ENCODE peak calls at places on chromosomes 12 and 14, in four cellular contexts. Q is ecto neural progenitor cell; H is activated T-helper 1 cell treated with anti-CD3 and anti-CD28 coated beads, Interleukin-2, amount 50 U/mL, for 16 hours; J is stimulated activated CD4-positive, alpha-beta T cell treated with anti-CD3 and anti-CD28 coated beads, Interleukin-2, amount 100 ng/mL, for 48 hours. F is an unnamed sample.

GRCh38 chr12:57491393-57492280 is 3.8 kb downstream of the MARS1 start:
- DNase-seq in Q (no peak), H (no peak), J (no peak), F (no peak)

GRCh38 chr12:50185496-50185895 is 18.3 kb upstream of the CERS5 start:
- DNase-seq in Q (no peak), H (no peak), J (no peak), F (no peak)

GRCh38 chr12:92717202-92717601 is 14.4 kb downstream of the PLEKHG7 start:
- DNase-seq in Q (no peak), H (no peak), J (no peak), F (no peak)

GRCh38 chr12:46492471-46493351 is 120.1 kb upstream of the SLC38A2 start:
- DNase-seq in Q (no peak), H (no peak), J (no peak), F (no peak)

GRCh38 chr12:83077037-83077436 is 390.3 kb downstream of the TMTC2 start:
- DNase-seq in Q (no peak), H (no peak), J (no peak), F (no peak)

GRCh38 chr14:85991156-85991555 is 461.2 kb downstream of the FLRT2 start:
- DNase-seq in Q (no peak), H (no peak), J (no peak), F (no peak)

GRCh38 chr14:68020999-68021663 is 201.6 kb downstream of the RAD51B start:
- DNase-seq in Q (no peak), H (no peak), J (no peak), F (no peak)

GRCh38 chr12:130482448-130482847 is 144.8 kb downstream of the PIWIL1 start:
- DNase-seq in Q (no peak), H (no peak), J (no peak), F (no peak)

GRCh38 chr14:97106166-97106565 is 309.0 kb downstream of the VRK1 start:
- DNase-seq in Q (no peak), H (no peak), J (no peak), F (no peak)

GRCh38 chr14:31043379-31043778 is 17.2 kb upstream of the STRN3 start:
- DNase-seq in Q (no peak), H (no peak), J (no peak), F (no peak)

GRCh38 chr12:52976574-52977071 is 27.7 kb downstream of the KRT18 start:
- DNase-seq in Q (peak), H (no peak), J (no peak), F (no peak)

GRCh38 chr14:52683985-52684520 is 11.3 kb downstream of the ERO1A start:
- DNase-seq in Q (no peak), H (no peak), J (no peak), F (no peak)

GRCh38 chr12:48556631-48557030 is 13.2 kb downstream of the LALBA start:
- DNase-seq in Q (no peak), H (no peak), J (no peak), F (no peak)

GRCh38 chr12:57012600-57013465 is 3.5 kb downstream of the TAC3 start:
- DNase-seq in Q (no peak), H (no peak), J (no peak), F (no peak)

GRCh38 chr14:64478634-64479250 is 13.4 kb downstream of the AKAP5 start:
- DNase-seq in Q (no peak), H (no peak), J (no peak), F (no peak)

GRCh38 chr12:50734409-50735263 is 29.3 kb upstream of the ATF1 start:
- DNase-seq in Q (no peak), H (no peak), J (no peak), F (no peak)

GRCh38 chr12:124668602-124669001 is 101.2 kb upstream of the NCOR2 start:
- DNase-seq in Q (no peak), H (no peak), J (no peak), F (no peak)

GRCh38 chr14:58272589-58273372 is 25.6 kb upstream of the ARID4A start:
- DNase-seq in Q (no peak), H (no peak), J (no peak), F (no peak)

GRCh38 chr14:79568566-79568965 is 642.7 kb downstream of the DIO2 start:
- DNase-seq in Q (no peak), H (no peak), J (no peak), F (no peak)

GRCh38 chr14:74936151-74936550 is 13.1 kb upstream of the RPS6KL1 start:
- DNase-seq in Q (no peak), H (no peak), J (no peak), F (no peak)

GRCh38 chr14:103848720-103849077 is 1.3 kb upstream of the PPP1R13B start:
- DNase-seq in Q (no peak), H (no peak), J (no peak), F (peak)

GRCh38 chr12:98814254-98814653 is 169.2 kb downstream of the APAF1 start:
- DNase-seq in Q (no peak), H (no peak), J (no peak), F (no peak)

GRCh38 chr14:75636100-75636692 is 24.5 kb downstream of the ERG28 start:
- DNase-seq in Q (peak), H (no peak), J (no peak), F (peak)

GRCh38 chr12:51183349-51183748 is 10.4 kb upstream of the TFCP2 start:
- DNase-seq in Q (no peak), H (no peak), J (no peak), F (no peak)

GRCh38 chr14:23438130-23438893 is 2.9 kb upstream of the MYH7 start:
- DNase-seq in Q (peak), H (no peak), J (no peak), F (no peak)

GRCh38 chr12:8156845-8157244 is at the start of gene ZNF705A:
- DNase-seq in Q (no peak), H (no peak), J (no peak), F (no peak)

GRCh38 chr12:90268574-90268973 is 559.9 kb upstream of the ATP2B1 start:
- DNase-seq in Q (no peak), H (no peak), J (no peak), F (no peak)

GRCh38 chr12:46933947-46934346 is 108.2 kb upstream of the SLC38A4 start:
- DNase-seq in Q (no peak), H (no peak), J (no peak), F (no peak)

GRCh38 chr12:124304314-124304790 is 9.5 kb downstream of the RFLNA start:
- DNase-seq in Q (no peak), H (no peak), J (no peak), F (no peak)

F was measured in adrenal gland.